ENCODE peak calls at places on chromosome X, in eight cellular contexts. W is HFF-Myc, Z is GM03348, A is foreskin keratinocyte, T is DMS 273 treated with DMSO at 0.1 percent for 48 hours, H is NCI-H69, Y is HT1080, U is amygdala. N is an unnamed sample.

GRCh38 chrX:97039363-97040029 is 155.8 kb downstream of the RPA4 start:
- DNase-seq in W (no peak), Z (peak; percentile 1), A (peak; percentile 21), T (peak; percentile 27), H (no peak), Y (peak; percentile 32), U (no peak), N (peak; percentile 9)

GRCh38 chrX:30816079-30816478 is 73.0 kb downstream of the TAB3 start:
- DNase-seq in W (no peak), Z (no peak), A (no peak), T (no peak), H (no peak), Y (no peak), U (no peak), N (no peak)

GRCh38 chrX:68261060-68261672 is 172.1 kb downstream of the OPHN1 start:
- DNase-seq in W (no peak), Z (peak; percentile 7), A (no peak), T (no peak), H (no peak), Y (peak; percentile 50), U (no peak), N (peak; percentile 19)

GRCh38 chrX:19063030-19063429 is 59.2 kb downstream of the ADGRG2 start:
- DNase-seq in W (no peak), Z (peak; percentile 39), A (no peak), T (no peak), H (no peak), Y (peak; percentile 3), U (no peak), N (no peak)

GRCh38 chrX:150692837-150693781 is at the start of gene MTMR1:
- DNase-seq in W (no peak), Z (peak; percentile 61), A (peak; percentile 7), T (peak; percentile 11), H (peak; percentile 79), Y (no peak), U (no peak), N (no peak)

GRCh38 chrX:70293621-70294020 is 3.7 kb downstream of the KIF4A start:
- DNase-seq in W (no peak), Z (no peak), A (peak; percentile 25), T (no peak), H (no peak), Y (peak; percentile 10), U (no peak), N (peak; percentile 32)

GRCh38 chrX:118370921-118371624 is 25.2 kb downstream of the WDR44 start:
- DNase-seq in W (no peak), Z (peak; percentile 10), A (peak; percentile 62), T (no peak), H (no peak), Y (no peak), U (no peak), N (no peak)

GRCh38 chrX:9141496-9141895 is 107.6 kb upstream of the FAM9B start:
- DNase-seq in W (no peak), Z (peak; percentile 13), A (peak; percentile 86), T (no peak), H (peak; percentile 12), Y (peak; percentile 27), U (no peak), N (peak; percentile 54)

GRCh38 chrX:139929876-139930275 is 3.0 kb downstream of the ATP11C start:
- DNase-seq in W (no peak), Z (no peak), A (no peak), T (no peak), H (peak; percentile 9), Y (no peak), U (no peak), N (no peak)

GRCh38 chrX:11137543-11138139 is 26.5 kb downstream of the HCCS start:
- DNase-seq in W (peak; percentile 12), Z (peak; percentile 23), A (no peak), T (peak; percentile 24), H (peak; percentile 10), Y (peak; percentile 3), U (no peak), N (no peak)

GRCh38 chrX:145178268-145178667 is 69.0 kb upstream of the SPANXN1 start:
- DNase-seq in W (no peak), Z (no peak), A (no peak), T (no peak), H (no peak), Y (no peak), U (no peak), N (no peak)

GRCh38 chrX:352582-353314 is 34.0 kb downstream of the PPP2R3B start:
- DNase-seq in W (no peak), Z (no peak), A (no peak), T (no peak), H (no peak), Y (no peak), U (no peak), N (no peak)

GRCh38 chrX:154417157-154417556 is 5.8 kb downstream of the TAFAZZIN start:
- DNase-seq in W (no peak), Z (no peak), A (no peak), T (no peak), H (peak; percentile 82), Y (no peak), U (no peak), N (no peak)

GRCh38 chrX:2147928-2148327 is 352.8 kb downstream of the DHRSX start:
- DNase-seq in W (no peak), Z (peak; percentile 27), A (no peak), T (no peak), H (no peak), Y (no peak), U (no peak), N (no peak)

GRCh38 chrX:118420462-118420861 is 74.6 kb downstream of the WDR44 start:
- DNase-seq in W (no peak), Z (peak; percentile 6), A (no peak), T (no peak), H (peak; percentile 3), Y (peak; percentile 4), U (no peak), N (peak; percentile 27)

GRCh38 chrX:137999542-137999941 is 433.6 kb downstream of the ZIC3 start:
- DNase-seq in W (no peak), Z (no peak), A (no peak), T (no peak), H (no peak), Y (no peak), U (no peak), N (no peak)

GRCh38 chrX:49177338-49177833 is 5.7 kb downstream of the PLP2 start:
- DNase-seq in W (no peak), Z (no peak), A (peak; percentile 70), T (peak; percentile 24), H (no peak), Y (peak; percentile 25), U (no peak), N (peak; percentile 46)

GRCh38 chrX:88621278-88621677 is 125.7 kb upstream of the CPXCR1 start:
- DNase-seq in W (no peak), Z (no peak), A (no peak), T (no peak), H (no peak), Y (no peak), U (no peak), N (no peak)

GRCh38 chrX:22148565-22148964 is 116.4 kb downstream of the PHEX start:
- DNase-seq in W (no peak), Z (no peak), A (no peak), T (no peak), H (no peak), Y (no peak), U (no peak), N (no peak)

GRCh38 chrX:107014927-107015326 is 14.9 kb upstream of the MORC4 start:
- DNase-seq in W (no peak), Z (peak; percentile 7), A (no peak), T (no peak), H (peak; percentile 5), Y (no peak), U (no peak), N (no peak)

GRCh38 chrX:1537031-1537715 is at the start of gene P2RY8:
- DNase-seq in W (peak; percentile 11), Z (peak; percentile 13), A (no peak), T (no peak), H (no peak), Y (peak; percentile 57), U (no peak), N (peak; percentile 5)

GRCh38 chrX:150616863-150617198 is 48.4 kb downstream of the MTM1 start:
- DNase-seq in W (no peak), Z (peak; percentile 1), A (peak; percentile 3), T (no peak), H (no peak), Y (no peak), U (no peak), N (peak; percentile 4)

GRCh38 chrX:153868576-153869472 is 17.1 kb downstream of the L1CAM start:
- DNase-seq in W (no peak), Z (no peak), A (no peak), T (no peak), H (no peak), Y (no peak), U (no peak), N (no peak)

GRCh38 chrX:53049127-53049517 is 533 bp downstream of the GPR173 start:
- DNase-seq in W (no peak), Z (no peak), A (no peak), T (no peak), H (peak; percentile 33), Y (no peak), U (no peak), N (no peak)

GRCh38 chrX:110509778-110510510 is 151.3 kb downstream of the RTL9 start:
- DNase-seq in W (no peak), Z (peak; percentile 4), A (peak; percentile 3), T (no peak), H (peak; percentile 1), Y (peak; percentile 4), U (no peak), N (no peak)

GRCh38 chrX:128975716-128976115 is 547.6 kb downstream of the SMARCA1 start:
- DNase-seq in W (no peak), Z (no peak), A (no peak), T (no peak), H (peak; percentile 70), Y (peak; percentile 1), U (peak; percentile 1), N (peak; percentile 0)

GRCh38 chrX:29478336-29479069 is 736.9 kb upstream of the MAGEB2 start:
- DNase-seq in W (peak; percentile 4), Z (peak; percentile 51), A (peak; percentile 22), T (no peak), H (no peak), Y (peak; percentile 15), U (no peak), N (peak; percentile 19)

GRCh38 chrX:153582896-153583295 is 16.0 kb downstream of the CCNQ start:
- DNase-seq in W (no peak), Z (no peak), A (peak; percentile 22), T (peak; percentile 56), H (peak; percentile 59), Y (no peak), U (no peak), N (peak; percentile 23)

N was measured in mammary epithelial cell.